ENCODE peak calls at places on chromosome 20, in four cellular contexts. U is A549, N is GM23338, Z is cardiac muscle cell. A is an unnamed sample.

GRCh38 chr20:20184149-20184548 is 131.8 kb downstream of the CFAP61 start:
- DNase-seq in U (no peak), N (peak), Z (no peak), A (no peak)

GRCh38 chr20:8242827-8243764 is 111.0 kb downstream of the PLCB1 start:
- DNase-seq in U (no peak), N (no peak), Z (peak), A (no peak)

GRCh38 chr20:1437222-1437904 is 29.3 kb downstream of the NSFL1C start:
- DNase-seq in U (peak), N (peak), Z (peak), A (no peak)

GRCh38 chr20:57857118-57857517 is 147.3 kb upstream of the PMEPA1 start:
- DNase-seq in U (no peak), N (no peak), Z (no peak), A (no peak)

GRCh38 chr20:58701431-58702160 is 9.0 kb downstream of the NPEPL1 start:
- DNase-seq in U (no peak), N (no peak), Z (no peak), A (no peak)

GRCh38 chr20:5880326-5880725 is 70.0 kb downstream of the TRMT6 start:
- DNase-seq in U (no peak), N (no peak), Z (no peak), A (no peak)

GRCh38 chr20:20083796-20084195 is 31.5 kb downstream of the CFAP61 start:
- DNase-seq in U (peak), N (peak), Z (peak), A (no peak)

GRCh38 chr20:20373046-20373706 is 5.3 kb downstream of the INSM1 start:
- DNase-seq in U (no peak), N (no peak), Z (no peak), A (no peak)

GRCh38 chr20:47809561-47809960 is 24.3 kb upstream of the SULF2 start:
- DNase-seq in U (no peak), N (no peak), Z (no peak), A (no peak)

GRCh38 chr20:58024241-58024721 is 204.2 kb downstream of the ANKRD60 start:
- DNase-seq in U (no peak), N (no peak), Z (no peak), A (no peak)

GRCh38 chr20:49636447-49636846 is 68.5 kb upstream of the PTGIS start:
- DNase-seq in U (no peak), N (no peak), Z (no peak), A (no peak)

GRCh38 chr20:41004561-41005360 is 23.9 kb upstream of the TOP1 start:
- DNase-seq in U (no peak), N (no peak), Z (no peak), A (no peak)

GRCh38 chr20:1423625-1424106 is 30.8 kb upstream of the FKBP1A start:
- DNase-seq in U (no peak), N (peak), Z (peak), A (no peak)

GRCh38 chr20:967796-968742 is 34.0 kb downstream of the RSPO4 start:
- DNase-seq in U (no peak), N (peak), Z (no peak), A (no peak)

GRCh38 chr20:63538204-63539091 is 1.3 kb upstream of the PTK6 start:
- DNase-seq in U (peak), N (peak), Z (no peak), A (no peak)

GRCh38 chr20:53736757-53737403 is 143.2 kb upstream of the ZNF217 start:
- DNase-seq in U (no peak), N (peak), Z (no peak), A (no peak)

GRCh38 chr20:44572551-44573500 is 9.6 kb upstream of the PKIG start:
- DNase-seq in U (no peak), N (no peak), Z (peak), A (peak)

GRCh38 chr20:14721926-14722325 is 384.5 kb upstream of the FLRT3 start:
- DNase-seq in U (no peak), N (no peak), Z (no peak), A (no peak)

GRCh38 chr20:25058797-25059486 is 1.0 kb upstream of the ACSS1 start:
- DNase-seq in U (peak), N (peak), Z (no peak), A (no peak)

DNA sequence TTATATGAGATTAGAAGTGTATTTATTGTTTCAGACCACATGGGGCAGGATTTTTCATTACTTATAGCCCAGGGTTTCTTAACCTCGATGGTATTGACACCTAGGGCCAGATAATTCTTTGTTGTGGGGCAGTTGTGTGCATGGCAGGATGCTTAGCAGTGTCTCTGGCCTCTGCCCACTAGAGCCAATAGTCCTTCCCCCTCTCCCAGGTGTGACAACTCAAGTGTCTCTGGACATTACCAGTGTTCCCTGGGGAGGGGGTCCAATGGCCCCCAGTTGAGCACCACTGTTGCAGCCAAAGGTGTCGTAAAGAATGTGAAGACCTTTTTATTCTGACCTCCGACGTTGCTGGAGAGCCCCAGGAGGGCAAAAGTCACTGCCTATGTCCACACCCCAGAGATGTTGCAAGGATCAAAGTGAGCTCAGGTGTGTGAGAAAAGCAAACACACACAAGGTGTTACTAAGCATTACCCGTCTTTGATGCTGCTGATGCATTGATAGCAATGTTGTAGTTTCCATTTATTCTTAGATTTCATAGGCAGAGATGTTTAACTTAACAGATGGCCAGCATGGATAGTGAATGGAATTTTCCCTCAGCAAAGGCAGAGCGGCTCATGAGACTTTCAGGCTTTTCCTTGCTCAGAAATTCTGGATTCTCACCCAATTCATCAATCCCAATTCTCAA is 22.2 kb downstream of the BANF2 start:
- DNase-seq in U (peak), N (peak), Z (no peak), A (no peak)
- TF ChIP-seq CTCF in U (no peak), N (no peak), Z (peak), A (peak)

GRCh38 chr20:50876063-50876685 is 55.1 kb downstream of the ADNP start:
- DNase-seq in U (no peak), N (no peak), Z (no peak), A (no peak)

GRCh38 chr20:50874758-50875665 is 56.2 kb downstream of the ADNP start:
- DNase-seq in U (no peak), N (no peak), Z (peak), A (no peak)

GRCh38 chr20:50872562-50873288 is 58.5 kb downstream of the ADNP start:
- DNase-seq in U (no peak), N (no peak), Z (no peak), A (no peak)

GRCh38 chr20:50873518-50873959 is 57.7 kb downstream of the ADNP start:
- DNase-seq in U (no peak), N (no peak), Z (no peak), A (no peak)

GRCh38 chr20:50874111-50874757 is 57.0 kb downstream of the ADNP start:
- DNase-seq in U (no peak), N (no peak), Z (no peak), A (no peak)
- H3K4me3 ChIP-seq in U (no peak), N (no peak), Z (no peak), A (no peak)

GRCh38 chr20:35307666-35308653 is 15.7 kb upstream of the FAM83C start:
- DNase-seq in U (no peak), N (no peak), Z (no peak), A (peak)
- TF ChIP-seq CTCF in U (no peak), N (no peak), Z (no peak), A (no peak)

GRCh38 chr20:13029687-13030510 is 21.1 kb downstream of the SPTLC3 start:
- DNase-seq in U (peak), N (no peak), Z (no peak), A (peak)
- H3K4me3 ChIP-seq in U (no peak), N (no peak), Z (no peak), A (no peak)

GRCh38 chr20:61900376-61901293 is 165.0 kb downstream of the TAF4 start:
- DNase-seq in U (no peak), N (no peak), Z (no peak), A (no peak)

GRCh38 chr20:61902213-61902869 is 163.3 kb downstream of the TAF4 start:
- DNase-seq in U (no peak), N (no peak), Z (no peak), A (no peak)

GRCh38 chr20:61903575-61904340 is 161.9 kb downstream of the TAF4 start:
- DNase-seq in U (no peak), N (peak), Z (no peak), A (no peak)

GRCh38 chr20:61899971-61900370 is 165.7 kb downstream of the TAF4 start:
- DNase-seq in U (no peak), N (no peak), Z (no peak), A (no peak)

GRCh38 chr20:61901421-61902212 is 164.1 kb downstream of the TAF4 start:
- DNase-seq in U (no peak), N (no peak), Z (no peak), A (no peak)
- TF ChIP-seq CTCF in U (no peak), N (peak), Z (no peak), A (no peak)

GRCh38 chr20:37903317-37904007 is 535 bp downstream of the VSTM2L start:
- DNase-seq in U (peak), N (peak), Z (no peak), A (no peak)

GRCh38 chr20:37904008-37904675 is 1.2 kb downstream of the VSTM2L start:
- DNase-seq in U (no peak), N (no peak), Z (no peak), A (no peak)

GRCh38 chr20:37902504-37903313 is at the start of gene VSTM2L:
- DNase-seq in U (peak), N (peak), Z (peak), A (peak)

GRCh38 chr20:37901280-37901666 is 1.7 kb upstream of the VSTM2L start:
- DNase-seq in U (no peak), N (peak), Z (peak), A (no peak)

GRCh38 chr20:37901667-37902503 is 1.0 kb upstream of the VSTM2L start:
- DNase-seq in U (peak), N (peak), Z (peak), A (peak)
- H3K4me3 ChIP-seq in U (peak), N (peak), Z (peak), A (peak)

GRCh38 chr20:9503530-9504251 is 10.7 kb upstream of the LAMP5 start:
- DNase-seq in U (no peak), N (peak), Z (peak), A (no peak)
- TF ChIP-seq CTCF in U (no peak), N (peak), Z (no peak), A (no peak)

GRCh38 chr20:3172126-3172932 is 1.0 kb downstream of the LZTS3 start:
- DNase-seq in U (no peak), N (no peak), Z (no peak), A (no peak)

GRCh38 chr20:3172933-3173581 is at the start of gene LZTS3:
- DNase-seq in U (peak), N (peak), Z (no peak), A (no peak)

GRCh38 chr20:3168829-3169590 is 4.3 kb downstream of the LZTS3 start:
- DNase-seq in U (no peak), N (no peak), Z (no peak), A (no peak)

GRCh38 chr20:3173582-3174441 is 463 bp upstream of the LZTS3 start:
- DNase-seq in U (peak), N (peak), Z (peak), A (no peak)

GRCh38 chr20:3171391-3172125 is 1.8 kb downstream of the LZTS3 start:
- DNase-seq in U (no peak), N (no peak), Z (no peak), A (no peak)
- H3K4me3 ChIP-seq in U (no peak), N (peak), Z (no peak), A (no peak)

GRCh38 chr20:42530855-42531674 is 658.6 kb downstream of the PTPRT start:
- DNase-seq in U (peak), N (peak), Z (peak), A (peak)
- TF ChIP-seq CTCF in U (peak), N (no peak), Z (peak), A (peak)

A was measured in epithelial cell of proximal tubule.